ENCODE peak calls at places on chromosomes 16 and 17, in six cellular contexts. B is activated naive CD4-positive, alpha-beta T cell treated with anti-CD3 and anti-CD28 coated beads, Interleukin-2, amount 10 ng/mL, durations not matched to agents 7 days and 5 days; D is germinal center; A is activated CD4-positive, alpha-beta T cell treated with anti-CD3 and anti-CD28 coated beads, Interleukin-2, amount 50 U/mL, for 4 hours; M is T-helper 17 cell; Y is adrenal gland. E is an unnamed sample.

GRCh38 chr17:7446669-7447068 is 1.8 kb downstream of the CHRNB1 start:
- DNase-seq in B (no peak), D (no peak), A (no peak), M (no peak), Y (no peak), E (no peak)

GRCh38 chr17:63279498-63280230 is 166.4 kb downstream of the CYB561 start:
- DNase-seq in B (no peak), D (no peak), A (no peak), M (no peak), Y (no peak), E (no peak)

GRCh38 chr16:71895679-71896385 is 501 bp downstream of the IST1 start:
- DNase-seq in B (no peak), D (peak; percentile 38), A (peak; percentile 5), M (no peak), Y (peak; percentile 50), E (no peak)

GRCh38 chr17:42276359-42276608 is at the start of gene STAT5B:
- DNase-seq in B (peak; percentile 79), D (peak; percentile 91), A (peak; percentile 42), M (peak; percentile 64), Y (peak; percentile 66), E (peak; percentile 53)

GRCh38 chr17:20234266-20234665 is 225.1 kb downstream of the SPECC1 start:
- DNase-seq in B (peak; percentile 81), D (no peak), A (peak; percentile 15), M (no peak), Y (no peak), E (peak; percentile 13)

GRCh38 chr17:13476722-13477121 is 125.0 kb downstream of the HS3ST3A1 start:
- DNase-seq in B (no peak), D (no peak), A (no peak), M (no peak), Y (no peak), E (no peak)

GRCh38 chr17:58330997-58331814 is 2.6 kb upstream of the TSPOAP1 start:
- DNase-seq in B (peak; percentile 81), D (no peak), A (peak; percentile 80), M (no peak), Y (peak; percentile 38), E (peak; percentile 70)

GRCh38 chr16:47617732-47618131 is 156.6 kb downstream of the PHKB start:
- DNase-seq in B (no peak), D (no peak), A (no peak), M (no peak), Y (no peak), E (no peak)

GRCh38 chr16:66935319-66936011 is at the start of gene CES2:
- DNase-seq in B (no peak), D (no peak), A (no peak), M (no peak), Y (peak; percentile 88), E (no peak)

GRCh38 chr17:58403312-58403711 is 14.0 kb downstream of the RNF43 start:
- DNase-seq in B (no peak), D (no peak), A (no peak), M (no peak), Y (no peak), E (no peak)

GRCh38 chr17:16933317-16934132 is 38.4 kb downstream of the TNFRSF13B start:
- DNase-seq in B (no peak), D (no peak), A (no peak), M (no peak), Y (peak; percentile 35), E (no peak)

GRCh38 chr17:1720856-1721386 is 3.6 kb upstream of the WDR81 start:
- DNase-seq in B (peak; percentile 84), D (peak; percentile 41), A (peak; percentile 64), M (peak; percentile 46), Y (peak; percentile 73), E (peak; percentile 60)

GRCh38 chr16:67530013-67530939 is 1.6 kb downstream of the RIPOR1 start:
- DNase-seq in B (peak; percentile 55), D (peak; percentile 72), A (no peak), M (no peak), Y (peak; percentile 78), E (no peak)

GRCh38 chr16:56932588-56933265 is 785 bp downstream of the HERPUD1 start:
- DNase-seq in B (peak; percentile 59), D (no peak), A (no peak), M (peak; percentile 22), Y (peak; percentile 89), E (peak; percentile 9)

GRCh38 chr16:80852261-80852872 is 48.0 kb upstream of the CDYL2 start:
- DNase-seq in B (peak; percentile 46), D (peak; percentile 42), A (no peak), M (no peak), Y (peak; percentile 46), E (peak; percentile 1)

GRCh38 chr17:145671-146541 is 8.5 kb downstream of the SCGB1C2 start:
- DNase-seq in B (peak; percentile 11), D (no peak), A (no peak), M (peak; percentile 5), Y (peak; percentile 0), E (no peak)

GRCh38 chr16:5928476-5929055 is 831.0 kb upstream of the EEF2KMT start:
- DNase-seq in B (no peak), D (no peak), A (no peak), M (no peak), Y (no peak), E (no peak)

GRCh38 chr16:89711601-89712475 is 8.9 kb downstream of the VPS9D1 start:
- DNase-seq in B (peak; percentile 82), D (peak; percentile 94), A (peak; percentile 79), M (peak; percentile 64), Y (peak; percentile 59), E (peak; percentile 70)

GRCh38 chr16:57444711-57445110 is 2.5 kb downstream of the CIAPIN1 start:
- DNase-seq in B (no peak), D (no peak), A (no peak), M (no peak), Y (peak; percentile 61), E (no peak)

GRCh38 chr16:26569793-26570192 is 496.9 kb upstream of the C16orf82 start:
- DNase-seq in B (peak; percentile 37), D (no peak), A (no peak), M (no peak), Y (peak; percentile 4), E (no peak)

GRCh38 chr16:24430937-24431760 is 108.2 kb upstream of the RBBP6 start:
- DNase-seq in B (no peak), D (no peak), A (no peak), M (no peak), Y (no peak), E (no peak)

GRCh38 chr16:77834600-77834963 is 46.2 kb downstream of the VAT1L start:
- DNase-seq in B (no peak), D (no peak), A (no peak), M (no peak), Y (no peak), E (no peak)

GRCh38 chr17:49603720-49604119 is 28.0 kb downstream of the NXPH3 start:
- DNase-seq in B (no peak), D (no peak), A (no peak), M (no peak), Y (no peak), E (no peak)

GRCh38 chr17:56597495-56597990 is 4.0 kb downstream of the NOG start:
- DNase-seq in B (peak; percentile 31), D (no peak), A (no peak), M (no peak), Y (no peak), E (no peak)

GRCh38 chr16:19858006-19858653 is 26.5 kb downstream of the GPRC5B start:
- DNase-seq in B (no peak), D (no peak), A (no peak), M (no peak), Y (no peak), E (no peak)

GRCh38 chr17:79168486-79169055 is 93.9 kb downstream of the ENGASE start:
- DNase-seq in B (no peak), D (no peak), A (no peak), M (no peak), Y (no peak), E (no peak)

E was measured in activated T-cell treated with anti-CD3 and anti-CD28 coated beads for 1 hour.